ENCODE peak calls at places on chromosomes 6 and 20, in five cellular contexts. F is IMR-90, C is ovary, W is A549, A is mammary epithelial cell. R is an unnamed sample.

GRCh38 chr6:35543459-35544193 is 30.9 kb upstream of the TULP1 start:
- DNase-seq in F (no peak), C (no peak), W (no peak), A (no peak), R (no peak)

GRCh38 chr6:93721386-93722048 is 302.2 kb upstream of the EPHA7 start:
- DNase-seq in F (no peak), C (no peak), W (peak), A (no peak), R (no peak)

GRCh38 chr6:136586295-136586694 is 36.1 kb upstream of the MAP7 start:
- DNase-seq in F (peak), C (no peak), W (peak), A (peak), R (no peak)

GRCh38 chr6:107956586-107957164 is 1.3 kb downstream of the SEC63 start:
- DNase-seq in F (peak), C (no peak), W (no peak), A (peak), R (peak)

GRCh38 chr6:151196571-151196970 is 43.2 kb upstream of the AKAP12 start:
- DNase-seq in F (peak), C (peak), W (no peak), A (no peak), R (no peak)

GRCh38 chr6:75438186-75438880 is 55.3 kb downstream of the FILIP1 start:
- DNase-seq in F (peak), C (no peak), W (no peak), A (no peak), R (no peak)

GRCh38 chr6:109379706-109380105 is 2.6 kb downstream of the CD164 start:
- DNase-seq in F (peak), C (no peak), W (no peak), A (no peak), R (no peak)

GRCh38 chr6:5359413-5359812 is 98.1 kb downstream of the FARS2 start:
- DNase-seq in F (no peak), C (no peak), W (no peak), A (no peak), R (no peak)

GRCh38 chr6:31528307-31528777 is 420 bp upstream of the MCCD1 start:
- DNase-seq in F (no peak), C (no peak), W (no peak), A (no peak), R (no peak)

GRCh38 chr6:1890071-1890470 is 280.4 kb downstream of the FOXC1 start:
- DNase-seq in F (no peak), C (no peak), W (no peak), A (peak), R (peak)

GRCh38 chr20:25177890-25178321 is 17.6 kb upstream of the ENTPD6 start:
- DNase-seq in F (no peak), C (no peak), W (no peak), A (peak), R (peak)

GRCh38 chr6:11144393-11144829 is 32.9 kb upstream of the ERVFRD-1 start:
- DNase-seq in F (peak), C (peak), W (peak), A (peak), R (peak)

GRCh38 chr6:157597461-157598312 is 216.7 kb downstream of the ZDHHC14 start:
- DNase-seq in F (no peak), C (no peak), W (peak), A (peak), R (peak)

GRCh38 chr20:63295846-63296245 is 2.9 kb downstream of the COL20A1 start:
- DNase-seq in F (no peak), C (no peak), W (no peak), A (no peak), R (no peak)

GRCh38 chr6:127384007-127384406 is 40.6 kb upstream of the ECHDC1 start:
- DNase-seq in F (peak), C (no peak), W (no peak), A (no peak), R (no peak)
- H3K27ac ChIP-seq in F (no peak), C (no peak), W (no peak), A (no peak), R (no peak)

GRCh38 chr6:43746613-43747101 is 23.4 kb upstream of the VEGFA start:
- DNase-seq in F (no peak), C (no peak), W (no peak), A (no peak), R (no peak)

GRCh38 chr6:43744490-43744889 is 25.5 kb upstream of the VEGFA start:
- DNase-seq in F (no peak), C (no peak), W (no peak), A (no peak), R (no peak)

GRCh38 chr6:43743682-43744381 is 26.2 kb upstream of the VEGFA start:
- DNase-seq in F (no peak), C (no peak), W (no peak), A (no peak), R (no peak)

GRCh38 chr6:43746071-43746470 is 23.9 kb upstream of the VEGFA start:
- DNase-seq in F (no peak), C (no peak), W (no peak), A (no peak), R (no peak)

DNA sequence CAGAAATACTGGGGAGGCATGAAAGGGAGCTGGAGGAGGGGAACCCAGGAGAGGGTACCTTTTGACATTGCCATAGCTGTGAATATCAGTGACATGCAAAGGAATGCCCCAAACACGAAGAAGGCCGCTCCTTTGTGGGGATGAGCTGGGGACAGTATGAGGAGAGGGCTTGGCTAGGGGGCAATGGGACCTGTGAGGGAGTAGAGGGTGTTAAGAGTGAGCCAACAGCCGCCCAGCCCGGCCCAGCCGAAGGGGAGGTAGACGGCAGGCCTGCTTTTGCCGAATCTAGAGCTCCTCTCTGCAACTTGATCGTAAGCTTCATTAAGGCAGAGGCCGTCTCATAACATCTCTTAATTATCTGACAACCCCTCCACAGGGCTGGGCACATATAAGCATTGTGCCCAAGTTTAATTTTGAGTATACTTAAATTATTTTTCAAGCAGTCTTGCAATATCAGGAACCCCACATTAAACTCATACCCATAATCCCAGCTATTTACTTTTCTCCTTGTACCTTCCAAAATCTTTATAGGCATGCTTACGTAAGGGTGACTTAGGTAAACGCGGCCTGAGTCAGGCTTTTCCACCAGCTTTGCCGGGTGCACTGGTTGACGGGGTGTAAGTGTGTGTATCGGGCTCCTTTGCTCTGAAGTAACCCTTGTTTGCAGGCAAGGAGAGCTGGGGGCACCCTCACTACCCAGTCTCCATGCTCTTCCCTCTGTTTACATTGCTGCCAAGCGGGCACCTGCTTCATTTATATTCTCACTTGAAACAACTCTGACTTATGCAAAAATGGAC is 24.9 kb upstream of the VEGFA start:
- DNase-seq in F (no peak), C (no peak), W (no peak), A (no peak), R (no peak)
- H3K27ac ChIP-seq in F (no peak), C (no peak), W (no peak), A (no peak), R (no peak)

GRCh38 chr6:139540276-139540675 is 165.8 kb upstream of the CITED2 start:
- DNase-seq in F (peak), C (no peak), W (no peak), A (peak), R (no peak)
- H3K27ac ChIP-seq in F (peak), C (no peak), W (peak), A (no peak), R (no peak)

GRCh38 chr20:34301587-34302311 is 1.4 kb downstream of the AHCY start:
- DNase-seq in F (no peak), C (no peak), W (no peak), A (no peak), R (no peak)

GRCh38 chr20:34302723-34303528 is at the start of gene AHCY:
- DNase-seq in F (peak), C (peak), W (peak), A (peak), R (peak)

GRCh38 chr20:34299925-34300806 is 3.0 kb downstream of the AHCY start:
- DNase-seq in F (peak), C (no peak), W (no peak), A (no peak), R (no peak)

GRCh38 chr20:34302312-34302722 is 838 bp downstream of the AHCY start:
- DNase-seq in F (peak), C (no peak), W (no peak), A (peak), R (peak)

GRCh38 chr20:34300809-34301586 is 2.2 kb downstream of the AHCY start:
- DNase-seq in F (no peak), C (no peak), W (no peak), A (no peak), R (no peak)
- H3K27ac ChIP-seq in F (no peak), C (no peak), W (peak), A (no peak), R (peak)

GRCh38 chr6:71499667-71500066 is 211.1 kb downstream of the OGFRL1 start:
- DNase-seq in F (no peak), C (no peak), W (no peak), A (no peak), R (no peak)

GRCh38 chr6:71491844-71492243 is 203.2 kb downstream of the OGFRL1 start:
- DNase-seq in F (no peak), C (no peak), W (no peak), A (no peak), R (no peak)

GRCh38 chr6:71492668-71493067 is 204.1 kb downstream of the OGFRL1 start:
- DNase-seq in F (no peak), C (no peak), W (no peak), A (no peak), R (no peak)

GRCh38 chr6:71498643-71499042 is 210.0 kb downstream of the OGFRL1 start:
- DNase-seq in F (no peak), C (no peak), W (no peak), A (peak), R (no peak)

GRCh38 chr6:71496018-71496800 is 207.6 kb downstream of the OGFRL1 start:
- DNase-seq in F (peak), C (no peak), W (no peak), A (no peak), R (no peak)
- H3K27ac ChIP-seq in F (peak), C (no peak), W (no peak), A (no peak), R (no peak)

GRCh38 chr6:56714273-56714672 is 71.6 kb upstream of the DST start:
- DNase-seq in F (no peak), C (no peak), W (no peak), A (no peak), R (no peak)

GRCh38 chr6:56716229-56716628 is 73.5 kb upstream of the DST start:
- DNase-seq in F (peak), C (no peak), W (no peak), A (no peak), R (no peak)

GRCh38 chr6:56714982-56715456 is 72.3 kb upstream of the DST start:
- DNase-seq in F (peak), C (no peak), W (peak), A (peak), R (peak)

GRCh38 chr6:56710967-56711366 is 68.3 kb upstream of the DST start:
- DNase-seq in F (no peak), C (no peak), W (no peak), A (no peak), R (no peak)

DNA sequence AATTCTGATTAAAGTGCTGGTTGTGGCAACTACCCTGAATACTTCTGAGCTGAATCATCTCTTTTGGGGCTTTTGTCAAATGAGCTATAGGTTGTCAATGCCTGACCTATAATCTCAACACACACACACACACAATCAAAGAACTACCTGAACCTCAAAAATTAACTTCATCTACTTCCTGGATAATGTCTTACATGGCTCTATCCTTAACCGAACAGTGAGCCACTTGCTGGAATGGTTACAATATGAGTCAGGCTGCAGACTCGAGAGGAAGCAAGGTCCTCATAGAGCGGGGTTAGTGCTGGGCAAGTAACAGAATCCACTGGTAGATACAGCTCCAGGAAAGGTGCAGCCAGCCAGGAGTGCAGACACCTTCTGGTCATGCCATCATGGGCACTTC is 70.6 kb upstream of the DST start:
- DNase-seq in F (peak), C (peak), W (peak), A (peak), R (peak)
- H3K27ac ChIP-seq in F (peak), C (no peak), W (peak), A (peak), R (peak)